ENCODE peak calls at places on chromosome 2, in four cellular contexts. K is activated B cell treated with CpG ODN at 0.5 μM for 24 hours; A is left lung; Z is CD8-positive, alpha-beta T cell. M is an unnamed sample.

GRCh38 chr2:240970104-240970503 is 28.3 kb upstream of the SNED1 start:
- ATAC-seq in Z (no peak), A (no peak), K (no peak), M (no peak)

GRCh38 chr2:9445089-9445488 is 21.6 kb downstream of the CPSF3 start:
- ATAC-seq in A (no peak), Z (no peak), K (no peak), M (no peak)

GRCh38 chr2:64586054-64586453 is 61.9 kb downstream of the AFTPH start:
- ATAC-seq in A (no peak), K (no peak), Z (no peak), M (no peak)

GRCh38 chr2:213923543-213923942 is 487.3 kb upstream of the VWC2L start:
- ATAC-seq in A (no peak), K (no peak), Z (no peak), M (no peak)

GRCh38 chr2:94956797-94957391 is 68.6 kb upstream of the MAL start:
- ATAC-seq in A (peak), K (no peak), Z (no peak), M (no peak)

GRCh38 chr2:110800611-110801402 is 68.4 kb downstream of the ACOXL start:
- ATAC-seq in A (no peak), K (no peak), Z (no peak), M (no peak)

GRCh38 chr2:60965514-60965815 is 52.1 kb upstream of the PEX13 start:
- ATAC-seq in A (no peak), K (no peak), Z (no peak), M (no peak)

GRCh38 chr2:29322011-29322410 is 206.8 kb downstream of the CLIP4 start:
- ATAC-seq in A (no peak), K (no peak), Z (no peak), M (no peak)

GRCh38 chr2:223039618-223040017 is 12.4 kb upstream of the KCNE4 start:
- ATAC-seq in Z (no peak), K (no peak), A (no peak), M (no peak)

GRCh38 chr2:218960196-218961165 is 1.0 kb downstream of the CDK5R2 start:
- ATAC-seq in Z (no peak), A (no peak), K (no peak), M (no peak)

GRCh38 chr2:38483773-38484501 is 106.9 kb upstream of the ATL2 start:
- ATAC-seq in Z (no peak), A (no peak), K (no peak), M (no peak)

GRCh38 chr2:148614024-148614331 is 30.6 kb upstream of the EPC2 start:
- ATAC-seq in A (peak), Z (no peak), K (peak), M (no peak)

GRCh38 chr2:196798980-196799379 is 503 bp downstream of the GTF3C3 start:
- ATAC-seq in A (peak), K (no peak), Z (peak), M (no peak)

GRCh38 chr2:86138736-86139625 is 32.9 kb downstream of the PTCD3 start:
- ATAC-seq in A (no peak), Z (no peak), K (no peak), M (no peak)

GRCh38 chr2:232420463-232421188 is 14.0 kb downstream of the ALPG start:
- ATAC-seq in K (no peak), Z (peak), A (peak), M (no peak)

GRCh38 chr2:188852752-188853151 is 121.4 kb upstream of the COL3A1 start:
- ATAC-seq in A (no peak), K (no peak), Z (no peak), M (no peak)

GRCh38 chr2:38301340-38301968 is 75.6 kb downstream of the ATL2 start:
- ATAC-seq in K (peak), Z (no peak), A (peak), M (no peak)

GRCh38 chr2:12504443-12504842 is 212.3 kb upstream of the TRIB2 start:
- ATAC-seq in K (no peak), Z (no peak), A (no peak), M (no peak)

GRCh38 chr2:103986001-103986400 is 867.9 kb upstream of the POU3F3 start:
- ATAC-seq in A (no peak), K (no peak), Z (no peak), M (no peak)

GRCh38 chr2:96953611-96954489 is 32.5 kb downstream of the FAM178B start:
- ATAC-seq in Z (no peak), K (no peak), A (no peak), M (no peak)

GRCh38 chr2:85778646-85779364 is 25.0 kb downstream of the ATOH8 start:
- ATAC-seq in K (no peak), A (no peak), Z (no peak), M (no peak)

GRCh38 chr2:24304621-24305020 is 55.7 kb downstream of the ITSN2 start:
- ATAC-seq in K (no peak), Z (no peak), A (peak), M (no peak)

GRCh38 chr2:105872142-105872728 is 127.5 kb downstream of the NCK2 start:
- ATAC-seq in K (no peak), A (no peak), Z (peak), M (no peak)

GRCh38 chr2:96754317-96754716 is 6.4 kb upstream of the CNNM4 start:
- ATAC-seq in K (no peak), A (no peak), Z (no peak), M (no peak)

GRCh38 chr2:38528008-38528442 is 74.7 kb downstream of the HNRNPLL start:
- ATAC-seq in K (no peak), Z (no peak), A (peak), M (peak)

GRCh38 chr2:234823877-234824376 is 127.9 kb upstream of the SH3BP4 start:
- ATAC-seq in Z (no peak), A (peak), K (no peak), M (peak)

GRCh38 chr2:88563134-88563533 is 64.1 kb downstream of the EIF2AK3 start:
- ATAC-seq in Z (no peak), A (no peak), K (no peak), M (no peak)

GRCh38 chr2:101675512-101675911 is 22.0 kb upstream of the MAP4K4 start:
- ATAC-seq in A (no peak), Z (no peak), K (peak), M (no peak)

GRCh38 chr2:40758778-40759177 is 306.9 kb upstream of the SLC8A1 start:
- ATAC-seq in Z (no peak), A (no peak), K (no peak), M (no peak)

GRCh38 chr2:161367675-161368074 is 48.4 kb upstream of the TBR1 start:
- ATAC-seq in A (no peak), Z (no peak), K (no peak), M (no peak)

GRCh38 chr2:55013936-55014335 is 36.3 kb downstream of the RTN4 start:
- ATAC-seq in K (no peak), Z (no peak), A (no peak), M (no peak)
- TF ChIP-seq CTCF in K (no peak), Z (no peak), A (no peak), M (no peak)

GRCh38 chr2:159124931-159125467 is 156.6 kb downstream of the TANC1 start:
- ATAC-seq in K (no peak), Z (no peak), A (no peak), M (no peak)
- TF ChIP-seq CTCF in K (no peak), Z (no peak), A (no peak), M (no peak)

DNA sequence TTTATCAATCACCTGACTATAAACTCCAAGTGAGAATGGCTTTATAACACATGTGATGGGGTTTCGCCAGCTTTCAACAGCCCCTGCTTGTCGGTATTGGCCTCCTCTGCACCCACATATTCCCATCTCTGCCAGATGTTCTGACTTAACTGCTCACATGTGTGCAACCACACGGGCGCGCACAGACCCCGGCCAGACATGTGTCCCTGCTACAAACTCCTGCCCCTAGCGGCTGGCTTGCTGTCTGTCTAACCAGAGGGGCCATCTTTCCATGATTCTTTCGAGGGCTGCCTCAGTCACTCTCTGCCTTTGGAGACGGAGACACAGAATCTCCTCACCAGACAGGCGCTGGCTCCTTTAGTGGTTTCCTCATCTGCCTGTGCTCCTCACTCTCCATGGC is 15.3 kb downstream of the STON1 start:
- ATAC-seq in A (no peak), Z (no peak), K (no peak), M (no peak)
- TF ChIP-seq CTCF in A (no peak), Z (no peak), K (no peak), M (no peak)

GRCh38 chr2:122884889-122885288 is 1129.4 kb downstream of the TSN start:
- ATAC-seq in A (no peak), Z (no peak), K (no peak), M (no peak)

GRCh38 chr2:122886479-122887130 is 1131.2 kb downstream of the TSN start:
- ATAC-seq in K (no peak), Z (no peak), A (no peak), M (no peak)

GRCh38 chr2:122885436-122885835 is 1130.0 kb downstream of the TSN start:
- ATAC-seq in Z (no peak), A (no peak), K (no peak), M (no peak)

DNA sequence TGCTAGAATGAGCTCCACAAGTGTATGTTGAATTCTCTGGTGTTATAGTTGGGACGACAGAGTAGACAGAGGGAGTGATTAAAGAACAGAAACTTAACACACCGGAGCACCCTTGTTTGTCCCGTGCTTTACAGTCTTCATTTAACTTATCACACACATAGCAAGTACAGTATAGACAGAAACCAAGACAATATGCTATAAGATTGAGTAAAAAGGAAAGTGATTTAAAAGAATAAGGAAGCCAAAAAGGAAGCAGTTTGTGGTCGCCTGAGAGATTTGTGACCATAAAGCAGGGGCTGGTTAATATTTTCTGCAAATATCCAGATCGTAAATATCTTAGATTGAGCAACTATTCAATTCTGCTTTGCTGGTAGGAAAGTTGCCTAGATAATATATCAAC is 1128.4 kb downstream of the TSN start:
- ATAC-seq in Z (no peak), K (no peak), A (no peak), M (no peak)
- TF ChIP-seq CTCF in Z (no peak), K (no peak), A (no peak), M (no peak)

DNA sequence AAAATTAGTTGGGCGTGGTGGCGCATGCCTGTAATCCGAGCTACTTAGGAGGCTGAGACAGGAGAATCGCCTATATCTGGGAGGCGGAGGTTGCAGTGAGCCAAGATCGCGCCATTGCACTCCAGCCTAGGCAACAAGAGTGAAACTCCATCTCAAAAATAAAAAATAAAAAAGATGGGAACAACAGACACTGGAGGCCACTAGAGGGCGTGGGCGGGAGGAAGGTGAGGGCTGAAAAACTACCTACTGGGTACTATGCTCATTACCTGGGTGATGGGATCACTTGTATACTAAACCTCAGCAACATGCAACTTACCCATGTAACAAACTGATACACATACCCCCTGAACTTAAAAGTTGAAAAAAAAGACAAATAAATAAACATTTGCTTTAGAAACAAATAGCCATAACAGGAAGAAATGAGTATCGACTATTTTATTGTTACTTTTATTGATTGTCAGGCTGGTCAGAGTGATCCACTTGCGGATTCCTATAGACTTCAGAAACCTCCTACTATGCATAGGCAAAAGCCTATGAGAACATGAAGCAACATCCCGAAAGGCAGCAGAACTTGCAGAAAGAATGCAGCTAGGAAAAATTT is 61.0 kb downstream of the TMEM163 start:
- ATAC-seq in A (peak), Z (no peak), K (no peak), M (no peak)
- TF ChIP-seq CTCF in A (peak), Z (peak), K (no peak), M (no peak)

M was measured in gastroesophageal sphincter.